ENCODE peak calls at places on chromosomes 16 and 17, in five cellular contexts. S is sigmoid colon, J is mesothelial cell of epicardium, G is coronary artery, N is cardiac fibroblast. B is an unnamed sample.

GRCh38 chr17:36142230-36142629 is 34.2 kb downstream of the TBC1D3B start:
- DNase-seq in G (no peak), J (no peak), S (no peak), N (no peak), B (no peak)

GRCh38 chr17:53892222-53892621 is 69.5 kb downstream of the KIF2B start:
- DNase-seq in N (no peak), J (no peak), G (no peak), S (no peak), B (no peak)

GRCh38 chr17:14923981-14924380 is 341.1 kb downstream of the PMP22 start:
- DNase-seq in N (peak; percentile 85), S (no peak), J (no peak), G (no peak), B (peak; percentile 7)

GRCh38 chr17:6413073-6413472 is 21.8 kb downstream of the AIPL1 start:
- DNase-seq in G (no peak), J (no peak), S (no peak), N (peak; percentile 49), B (peak; percentile 52)

GRCh38 chr17:7781467-7781866 is 52.5 kb upstream of the KDM6B start:
- DNase-seq in S (no peak), J (no peak), G (no peak), N (peak; percentile 22), B (no peak)

GRCh38 chr17:77086433-77087010 is 54.2 kb upstream of the SEC14L1 start:
- DNase-seq in G (peak; percentile 82), J (peak; percentile 90), S (peak; percentile 91), N (peak; percentile 85), B (peak; percentile 62)

GRCh38 chr17:2442166-2442565 is 41.3 kb upstream of the MNT start:
- DNase-seq in G (no peak), J (no peak), S (no peak), N (no peak), B (no peak)

GRCh38 chr16:852451-853185 is 52.1 kb upstream of the GNG13 start:
- DNase-seq in S (no peak), J (no peak), N (no peak), G (no peak), B (no peak)

GRCh38 chr16:85883813-85884212 is 15.1 kb upstream of the IRF8 start:
- DNase-seq in N (no peak), J (no peak), S (no peak), G (no peak), B (no peak)

GRCh38 chr17:83194761-83195329 is 115.4 kb downstream of the METRNL start:
- DNase-seq in G (no peak), S (peak; percentile 63), J (no peak), N (peak; percentile 69), B (no peak)

GRCh38 chr17:45431531-45432404 is 902 bp downstream of the ARHGAP27 start:
- DNase-seq in G (peak; percentile 76), J (peak; percentile 77), S (no peak), N (peak; percentile 53), B (peak; percentile 35)

DNA sequence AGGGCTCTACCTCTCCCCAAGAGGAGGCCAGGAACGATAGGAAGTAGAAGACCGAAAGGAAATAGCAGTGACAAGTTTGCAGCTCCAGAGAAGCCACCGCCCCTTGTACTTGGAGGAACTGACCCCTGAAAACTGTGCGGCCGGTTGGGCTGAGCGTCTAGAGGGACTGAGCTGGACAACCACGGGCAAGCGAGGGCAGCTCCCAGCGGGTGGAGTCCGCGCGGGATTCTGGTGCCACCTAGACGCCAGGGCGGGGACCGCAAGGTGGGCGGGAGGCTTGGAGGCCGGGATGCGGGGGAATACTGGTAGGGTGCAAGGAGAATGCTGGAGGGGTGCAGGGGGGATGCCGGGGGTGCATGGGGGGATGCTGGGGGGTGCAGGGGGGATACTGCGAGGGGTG is 1.3 kb upstream of the SLC6A4 start:
- DNase-seq in G (peak; percentile 81), S (no peak), J (peak; percentile 55), N (peak; percentile 44), B (no peak)
- TF ChIP-seq CTCF in G (peak; percentile 18), S (no peak), J (no peak), N (peak; percentile 49), B (peak; percentile 25)

GRCh38 chr17:20087538-20088250 is 78.5 kb downstream of the SPECC1 start:
- DNase-seq in G (no peak), S (no peak), J (no peak), N (no peak), B (no peak)
- TF ChIP-seq CTCF in G (no peak), S (no peak), J (no peak), N (no peak), B (no peak)

DNA sequence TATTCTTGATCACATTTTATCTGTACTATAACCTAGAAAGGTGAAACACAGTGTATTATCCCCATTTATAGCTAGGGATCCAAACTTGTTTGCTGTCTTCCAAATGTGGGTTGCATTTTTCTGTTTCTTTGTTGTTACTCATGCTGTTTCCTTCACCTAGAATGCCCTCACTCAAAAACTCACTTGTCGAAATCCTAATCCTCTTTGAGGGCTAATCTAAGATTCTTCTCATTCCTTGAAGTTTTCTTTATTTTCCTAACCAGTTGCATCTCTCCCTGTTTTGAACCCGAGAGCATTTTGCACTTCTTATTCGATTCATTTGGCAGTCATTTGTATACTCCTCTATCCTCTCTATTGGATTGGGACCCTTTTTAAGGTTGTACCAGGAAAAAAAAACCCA is 9.6 kb downstream of the CALCOCO2 start:
- DNase-seq in G (no peak), S (no peak), J (no peak), N (peak; percentile 42), B (no peak)
- TF ChIP-seq CTCF in G (no peak), S (no peak), J (no peak), N (no peak), B (no peak)

GRCh38 chr17:75652934-75653549 is 13.9 kb downstream of the RECQL5 start:
- DNase-seq in S (peak; percentile 45), N (peak; percentile 32), J (no peak), G (no peak), B (no peak)
- TF ChIP-seq CTCF in S (peak; percentile 32), N (peak; percentile 85), J (peak; percentile 64), G (peak; percentile 47), B (peak; percentile 77)

GRCh38 chr17:27320222-27320560 is 26.3 kb downstream of the WSB1 start:
- DNase-seq in N (no peak), G (peak; percentile 38), J (peak; percentile 31), S (no peak), B (no peak)

GRCh38 chr17:27315796-27316465 is 22.0 kb downstream of the WSB1 start:
- DNase-seq in N (no peak), S (no peak), G (no peak), J (no peak), B (no peak)

GRCh38 chr17:27319536-27320221 is 25.8 kb downstream of the WSB1 start:
- DNase-seq in N (peak; percentile 59), S (peak; percentile 94), J (peak; percentile 38), G (peak; percentile 79), B (peak; percentile 9)

GRCh38 chr17:27318228-27318627 is 24.3 kb downstream of the WSB1 start:
- DNase-seq in N (no peak), J (peak; percentile 34), S (peak; percentile 64), G (peak; percentile 47), B (no peak)

DNA sequence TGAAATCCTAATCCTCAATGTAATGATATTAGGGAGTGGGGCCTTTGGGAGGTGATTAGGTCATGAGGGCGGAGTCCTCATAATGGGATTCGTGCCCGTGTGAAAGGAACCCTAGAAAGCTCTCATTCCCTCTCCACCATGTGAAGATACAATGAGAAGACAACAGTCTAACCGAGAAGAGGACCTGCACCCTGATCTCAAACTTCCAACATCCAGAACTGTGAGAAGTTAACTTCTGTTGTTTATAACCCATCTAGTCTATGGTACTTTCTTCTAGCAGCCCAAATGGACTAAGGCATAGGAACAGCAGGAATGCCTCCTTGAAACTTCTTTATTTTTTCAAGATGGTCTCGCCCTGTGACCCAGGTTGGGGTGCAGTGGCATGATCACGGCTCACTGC is 24.7 kb downstream of the WSB1 start:
- DNase-seq in N (no peak), S (no peak), J (no peak), G (peak; percentile 8), B (no peak)
- TF ChIP-seq CTCF in N (no peak), S (no peak), J (no peak), G (no peak), B (no peak)

DNA sequence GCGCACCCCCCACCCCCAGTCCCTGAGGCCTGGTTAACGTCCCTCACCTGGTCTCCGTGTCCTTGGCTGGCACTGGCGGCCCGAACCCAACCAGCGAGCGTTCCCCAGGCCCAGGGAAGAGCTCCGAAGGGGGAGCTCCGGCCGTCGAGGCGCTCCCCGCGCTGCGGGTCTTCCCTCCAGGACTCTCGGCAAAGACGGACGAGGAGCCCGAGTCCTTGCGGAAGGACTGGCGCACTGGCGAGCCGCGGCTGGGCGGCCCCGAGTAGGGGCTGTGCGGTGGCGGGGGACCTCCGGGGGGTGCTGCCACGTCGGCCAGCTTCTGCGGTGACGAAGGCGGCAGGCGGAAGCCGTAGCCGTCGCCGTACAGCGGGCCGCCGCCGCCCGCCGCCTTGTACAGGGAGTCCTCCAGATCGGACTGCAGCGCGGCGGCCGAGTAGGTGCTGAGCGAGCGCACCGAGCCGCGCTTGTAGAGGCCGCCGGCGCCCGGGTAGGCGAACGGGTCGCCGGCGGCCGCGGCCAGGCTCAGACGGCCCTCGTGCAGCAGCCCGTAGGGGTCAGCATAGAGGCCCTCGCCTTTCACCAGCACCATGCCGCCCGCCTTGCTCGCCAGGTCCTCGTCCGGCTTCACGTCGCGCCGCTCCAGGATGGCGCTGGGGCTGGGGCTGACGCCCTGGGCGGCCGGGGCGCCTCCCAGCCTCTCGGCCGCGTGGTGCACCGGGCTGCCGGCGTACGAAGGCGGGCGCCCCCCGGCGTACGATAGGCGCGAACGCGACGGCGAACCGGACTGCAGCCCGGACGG is 44.1 kb downstream of the SRCIN1 start:
- DNase-seq in N (no peak), G (no peak), J (no peak), S (no peak), B (no peak)
- TF ChIP-seq CTCF in N (no peak), G (no peak), J (no peak), S (no peak), B (no peak)

B was measured in HFFc6.